ENCODE peak calls at places on chromosome X, in six cellular contexts. J is MM.1S, G is lung, D is endodermal cell, S is tibial artery, U is A549. O is an unnamed sample.

GRCh38 chrX:50920132-50920531 is 9.6 kb downstream of the BMP15 start:
- DNase-seq in J (no peak), G (no peak), D (no peak), S (no peak), U (peak), O (no peak)

GRCh38 chrX:136662104-136662503 is 14.1 kb downstream of the CD40LG start:
- DNase-seq in J (no peak), G (no peak), D (no peak), S (no peak), U (no peak), O (no peak)

GRCh38 chrX:15946783-15947550 is 92.4 kb upstream of the AP1S2 start:
- DNase-seq in J (no peak), G (no peak), D (peak), S (no peak), U (peak), O (no peak)

GRCh38 chrX:790031-790430 is 159.4 kb downstream of the SHOX start:
- DNase-seq in J (no peak), G (no peak), D (peak), S (no peak), U (no peak), O (no peak)

GRCh38 chrX:136168929-136169735 is 21.8 kb downstream of the FHL1 start:
- DNase-seq in J (no peak), G (no peak), D (peak), S (peak), U (no peak), O (no peak)

GRCh38 chrX:140733766-140734342 is 24.3 kb downstream of the LINC00632 start:
- DNase-seq in J (peak), G (no peak), D (peak), S (no peak), U (peak), O (no peak)

GRCh38 chrX:132622130-132622529 is 133.3 kb upstream of the MBNL3 start:
- DNase-seq in J (no peak), G (no peak), D (peak), S (no peak), U (no peak), O (no peak)

GRCh38 chrX:70455366-70456202 is 10.9 kb downstream of the DLG3 start:
- DNase-seq in J (no peak), G (no peak), D (peak), S (no peak), U (no peak), O (no peak)

GRCh38 chrX:18833071-18833731 is 125.8 kb downstream of the PPEF1 start:
- DNase-seq in J (no peak), G (no peak), D (no peak), S (peak), U (no peak), O (no peak)

GRCh38 chrX:48897157-48897620 is 379 bp downstream of the TIMM17B start:
- DNase-seq in J (peak), G (peak), D (peak), S (peak), U (peak), O (peak)

GRCh38 chrX:34656842-34657780 is at the start of gene TMEM47:
- DNase-seq in J (no peak), G (peak), D (peak), S (peak), U (peak), O (no peak)

GRCh38 chrX:55120767-55121358 is 32.0 kb downstream of the PAGE2 start:
- DNase-seq in J (no peak), G (no peak), D (peak), S (no peak), U (no peak), O (no peak)

GRCh38 chrX:39477438-39478120 is 620.2 kb downstream of the BCOR start:
- DNase-seq in J (no peak), G (no peak), D (peak), S (no peak), U (no peak), O (no peak)

GRCh38 chrX:135295238-135295943 is 13.9 kb upstream of the ETDC start:
- DNase-seq in J (peak), G (peak), D (peak), S (peak), U (no peak), O (no peak)

GRCh38 chrX:18676470-18676869 is 4.6 kb upstream of the RS1 start:
- DNase-seq in J (no peak), G (no peak), D (peak), S (no peak), U (peak), O (no peak)

GRCh38 chrX:1165535-1166196 is 46.8 kb downstream of the CRLF2 start:
- DNase-seq in J (no peak), G (no peak), D (peak), S (peak), U (peak), O (no peak)

GRCh38 chrX:153687121-153688039 is at the start of gene SLC6A8:
- DNase-seq in J (peak), G (peak), D (peak), S (peak), U (peak), O (no peak)

GRCh38 chrX:9786839-9787635 is 808 bp downstream of the SHROOM2 start:
- DNase-seq in J (no peak), G (no peak), D (peak), S (no peak), U (no peak), O (peak)

GRCh38 chrX:136199365-136199764 is 51.8 kb downstream of the MAP7D3 start:
- DNase-seq in J (no peak), G (no peak), D (no peak), S (no peak), U (no peak), O (no peak)

GRCh38 chrX:20529301-20529700 is 262.6 kb upstream of the RPS6KA3 start:
- DNase-seq in J (no peak), G (no peak), D (no peak), S (no peak), U (no peak), O (no peak)

GRCh38 chrX:131729295-131729694 is 185.4 kb downstream of the OR13H1 start:
- DNase-seq in J (peak), G (peak), D (no peak), S (no peak), U (peak), O (no peak)

GRCh38 chrX:40273356-40274050 is 175.7 kb upstream of the BCOR start:
- DNase-seq in J (no peak), G (no peak), D (no peak), S (no peak), U (no peak), O (no peak)

GRCh38 chrX:39848900-39849299 is 248.9 kb downstream of the BCOR start:
- DNase-seq in J (no peak), G (no peak), D (no peak), S (no peak), U (no peak), O (no peak)

DNA sequence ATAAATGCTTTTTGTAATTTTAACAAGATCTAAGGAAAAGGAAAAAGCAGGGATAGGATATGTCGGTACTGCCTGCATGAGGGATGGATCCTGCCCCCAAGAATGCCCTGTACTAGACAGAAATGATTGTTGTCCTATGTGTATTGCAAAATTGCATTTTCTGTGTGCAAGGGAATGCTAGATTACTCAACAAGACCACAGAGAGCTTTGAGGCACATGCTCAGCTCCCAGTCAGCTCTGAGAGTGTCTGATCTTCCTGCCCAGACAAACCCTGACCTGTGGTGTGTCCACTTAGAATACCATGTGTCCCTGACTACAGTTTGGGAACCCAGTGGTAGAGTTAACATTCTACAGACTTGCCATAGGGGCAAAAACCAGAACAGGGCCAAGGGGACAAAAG is 129.2 kb upstream of the PAK3 start:
- DNase-seq in J (no peak), G (no peak), D (no peak), S (no peak), U (no peak), O (no peak)
- TF ChIP-seq CTCF in J (no peak), G (no peak), D (no peak), S (no peak), U (no peak), O (no peak)

GRCh38 chrX:17669458-17669857 is 67.8 kb upstream of the SCML1 start:
- DNase-seq in J (no peak), G (no peak), D (no peak), S (no peak), U (no peak), O (no peak)
- TF ChIP-seq CTCF in J (no peak), G (no peak), D (peak), S (no peak), U (no peak), O (no peak)

DNA sequence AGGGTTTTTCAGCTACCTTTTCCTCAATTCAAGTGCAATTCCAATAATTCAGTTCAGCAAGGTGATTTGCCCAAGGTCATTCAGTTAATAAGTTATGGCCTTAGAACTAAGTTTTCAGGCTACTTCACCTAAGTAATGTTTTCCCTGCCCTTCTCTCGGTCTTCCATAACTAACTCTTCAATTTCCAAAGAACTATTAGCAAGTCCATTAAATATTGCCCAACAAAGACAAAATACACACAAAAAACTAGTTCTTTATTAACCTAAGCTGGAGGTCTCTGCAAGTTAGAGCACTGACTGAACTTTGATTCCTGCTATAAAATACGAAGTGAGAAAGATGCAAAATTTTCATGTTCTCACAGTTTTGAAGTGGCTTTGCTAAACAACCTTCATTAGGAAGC is 26.8 kb upstream of the GK start:
- DNase-seq in J (no peak), G (no peak), D (no peak), S (no peak), U (no peak), O (no peak)
- TF ChIP-seq CTCF in J (no peak), G (no peak), D (no peak), S (no peak), U (no peak), O (no peak)

DNA sequence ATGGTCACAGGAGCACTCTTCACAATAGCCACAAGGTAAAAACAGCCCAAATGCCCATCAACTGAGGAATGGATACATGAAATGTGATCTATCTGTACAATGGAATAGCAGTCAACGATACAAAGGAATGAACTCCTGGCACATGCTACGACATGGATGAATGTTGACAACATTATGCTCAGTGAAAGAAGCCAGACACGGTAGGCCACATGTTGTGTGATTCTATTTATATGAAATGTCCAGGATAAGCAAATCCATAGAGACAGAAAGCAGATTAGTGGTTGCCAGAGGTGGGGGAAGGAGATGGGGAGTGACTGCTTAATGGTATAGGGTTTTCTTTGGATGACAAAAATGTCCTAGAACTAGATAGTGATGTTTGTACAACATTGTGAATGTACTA is 58.7 kb upstream of the GPM6B start:
- DNase-seq in J (no peak), G (no peak), D (no peak), S (no peak), U (no peak), O (no peak)
- TF ChIP-seq CTCF in J (no peak), G (no peak), D (no peak), S (no peak), U (no peak), O (no peak)

GRCh38 chrX:113743069-113743468 is 840.8 kb upstream of the HTR2C start:
- DNase-seq in J (peak), G (no peak), D (no peak), S (no peak), U (no peak), O (no peak)

GRCh38 chrX:113741744-113742143 is 842.1 kb upstream of the HTR2C start:
- DNase-seq in J (peak), G (no peak), D (peak), S (no peak), U (peak), O (peak)

GRCh38 chrX:113747274-113747973 is 836.5 kb upstream of the HTR2C start:
- DNase-seq in J (peak), G (no peak), D (no peak), S (no peak), U (no peak), O (no peak)
- TF ChIP-seq CTCF in J (no peak), G (no peak), D (no peak), S (no peak), U (no peak), O (no peak)

GRCh38 chrX:115911967-115912366 is 258.6 kb upstream of the AGTR2 start:
- DNase-seq in J (no peak), G (no peak), D (no peak), S (no peak), U (no peak), O (no peak)

GRCh38 chrX:115906881-115907280 is 263.7 kb upstream of the AGTR2 start:
- DNase-seq in J (no peak), G (no peak), D (no peak), S (no peak), U (no peak), O (no peak)

GRCh38 chrX:115909017-115909416 is 261.5 kb upstream of the AGTR2 start:
- DNase-seq in J (no peak), G (no peak), D (no peak), S (no peak), U (no peak), O (no peak)

GRCh38 chrX:115913575-115913974 is 257.0 kb upstream of the AGTR2 start:
- DNase-seq in J (peak), G (no peak), D (no peak), S (no peak), U (no peak), O (no peak)

GRCh38 chrX:115912372-115912897 is 258.1 kb upstream of the AGTR2 start:
- DNase-seq in J (peak), G (no peak), D (no peak), S (no peak), U (no peak), O (no peak)
- TF ChIP-seq CTCF in J (peak), G (no peak), D (peak), S (no peak), U (no peak), O (peak)

GRCh38 chrX:47200385-47201150 is 6.9 kb downstream of the UBA1 start:
- DNase-seq in J (no peak), G (no peak), D (peak), S (no peak), U (peak), O (peak)
- TF ChIP-seq CTCF in J (no peak), G (no peak), D (peak), S (no peak), U (no peak), O (peak)

GRCh38 chrX:145213504-145213903 is 33.8 kb upstream of the SPANXN1 start:
- DNase-seq in J (peak), G (no peak), D (peak), S (no peak), U (peak), O (no peak)
- TF ChIP-seq CTCF in J (peak), G (no peak), D (peak), S (no peak), U (peak), O (peak)

GRCh38 chrX:104707572-104707971 is 141.6 kb downstream of the IL1RAPL2 start:
- DNase-seq in J (no peak), G (no peak), D (no peak), S (no peak), U (no peak), O (no peak)

GRCh38 chrX:104707042-104707441 is 141.0 kb downstream of the IL1RAPL2 start:
- DNase-seq in J (no peak), G (no peak), D (no peak), S (no peak), U (no peak), O (no peak)

DNA sequence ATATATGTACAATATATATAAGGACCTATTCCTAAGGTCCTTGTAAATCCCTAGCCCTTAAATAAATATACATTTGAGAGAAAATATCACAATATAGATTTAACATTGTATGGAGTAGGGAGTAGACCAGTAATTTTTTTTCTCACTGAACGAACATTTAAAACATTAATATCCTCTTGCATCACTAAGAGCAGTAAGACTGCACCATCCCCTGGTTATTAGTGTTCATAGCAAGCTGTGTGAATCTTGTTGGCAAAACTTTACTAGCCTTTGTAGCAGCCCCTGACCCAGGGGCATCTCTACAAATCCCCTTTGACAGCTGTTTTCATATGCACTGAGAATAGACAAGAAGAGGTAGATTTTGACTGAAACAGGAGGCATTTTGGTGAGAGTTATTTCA is 146.5 kb downstream of the IL1RAPL2 start:
- DNase-seq in J (no peak), G (no peak), D (no peak), S (no peak), U (no peak), O (no peak)
- TF ChIP-seq CTCF in J (no peak), G (no peak), D (no peak), S (no peak), U (no peak), O (peak)

GRCh38 chrX:85114776-85115175 is 111.1 kb downstream of the APOOL start:
- DNase-seq in J (no peak), G (no peak), D (no peak), S (no peak), U (no peak), O (no peak)
- TF ChIP-seq CTCF in J (no peak), G (no peak), D (no peak), S (no peak), U (no peak), O (no peak)